ENCODE peak calls at places on chromosomes 4 and X, in five cellular contexts. O is pancreas, M is keratinocyte, W is mucosa of descending colon, L is lower leg skin. Z is an unnamed sample.

GRCh38 chr4:87078987-87079469 is 141.4 kb downstream of the KLHL8 start:
- DNase-seq in O (no peak), M (no peak), W (no peak), L (peak; percentile 85), Z (no peak)

GRCh38 chr4:140137654-140138053 is 16.3 kb downstream of the MAML3 start:
- DNase-seq in O (no peak), M (no peak), W (no peak), L (no peak), Z (no peak)

GRCh38 chr4:30948653-30949052 is 228.5 kb downstream of the PCDH7 start:
- DNase-seq in O (no peak), M (no peak), W (no peak), L (no peak), Z (no peak)

GRCh38 chrX:40153335-40154221 is 55.8 kb upstream of the BCOR start:
- DNase-seq in O (peak; percentile 78), M (no peak), W (peak; percentile 72), L (no peak), Z (peak; percentile 54)

GRCh38 chr4:178275671-178276360 is 833.6 kb upstream of the AGA start:
- DNase-seq in O (no peak), M (no peak), W (no peak), L (no peak), Z (peak; percentile 18)

GRCh38 chrX:45709381-45709780 is 508.7 kb upstream of the DIPK2B start:
- DNase-seq in O (no peak), M (peak; percentile 58), W (no peak), L (no peak), Z (no peak)

GRCh38 chrX:69538321-69538876 is 34.3 kb downstream of the NALF2 start:
- DNase-seq in O (peak; percentile 93), M (peak; percentile 4), W (peak; percentile 81), L (peak; percentile 91), Z (peak; percentile 86)

GRCh38 chr4:108072300-108072699 is 82.6 kb downstream of the HADH start:
- DNase-seq in O (no peak), M (no peak), W (no peak), L (no peak), Z (peak; percentile 38)

GRCh38 chr4:73127839-73128448 is 58.4 kb upstream of the COX18 start:
- DNase-seq in O (no peak), M (no peak), W (no peak), L (no peak), Z (no peak)

GRCh38 chrX:136210243-136210642 is 41.0 kb downstream of the MAP7D3 start:
- DNase-seq in O (no peak), M (no peak), W (no peak), L (no peak), Z (no peak)

GRCh38 chr4:71456841-71457240 is 118.0 kb downstream of the SLC4A4 start:
- DNase-seq in O (no peak), M (peak; percentile 5), W (no peak), L (no peak), Z (no peak)

GRCh38 chr4:52617467-52618017 is 41.6 kb downstream of the USP46 start:
- DNase-seq in O (no peak), M (no peak), W (no peak), L (no peak), Z (no peak)

GRCh38 chr4:4719446-4719845 is 140.0 kb upstream of the MSX1 start:
- DNase-seq in O (no peak), M (no peak), W (no peak), L (no peak), Z (no peak)

GRCh38 chrX:18951032-18951431 is 32.9 kb downstream of the PHKA2 start:
- DNase-seq in O (no peak), M (no peak), W (no peak), L (peak; percentile 80), Z (no peak)

GRCh38 chr4:16969696-16970135 is 71.3 kb upstream of the LDB2 start:
- DNase-seq in O (no peak), M (no peak), W (peak; percentile 20), L (no peak), Z (no peak)

GRCh38 chrX:105837227-105837626 is 14.9 kb downstream of the NRK start:
- DNase-seq in O (no peak), M (no peak), W (no peak), L (no peak), Z (no peak)

GRCh38 chr4:75391489-75392166 is 122.6 kb downstream of the RCHY1 start:
- DNase-seq in O (no peak), M (no peak), W (no peak), L (no peak), Z (no peak)

GRCh38 chr4:138669479-138670165 is 346.0 kb upstream of the NOCT start:
- DNase-seq in O (no peak), M (no peak), W (no peak), L (no peak), Z (no peak)

GRCh38 chrX:21873063-21873785 is 17.4 kb downstream of the YY2 start:
- DNase-seq in O (no peak), M (no peak), W (no peak), L (no peak), Z (no peak)

GRCh38 chr4:169268951-169269781 is 1.6 kb downstream of the SH3RF1 start:
- DNase-seq in O (no peak), M (no peak), W (peak; percentile 47), L (no peak), Z (no peak)

GRCh38 chrX:154028502-154029184 is 8.9 kb upstream of the IRAK1 start:
- DNase-seq in O (peak; percentile 52), M (no peak), W (peak; percentile 64), L (no peak), Z (no peak)

GRCh38 chr4:30821891-30822612 is 101.9 kb downstream of the PCDH7 start:
- DNase-seq in O (no peak), M (no peak), W (no peak), L (no peak), Z (no peak)

GRCh38 chrX:66049056-66049455 is 9.2 kb upstream of the VSIG4 start:
- DNase-seq in O (no peak), M (no peak), W (no peak), L (no peak), Z (no peak)

GRCh38 chr4:159296061-159296460 is 193.2 kb downstream of the RAPGEF2 start:
- DNase-seq in O (no peak), M (no peak), W (no peak), L (no peak), Z (no peak)

GRCh38 chrX:154113729-154114128 is 16.2 kb upstream of the MECP2 start:
- DNase-seq in O (no peak), M (no peak), W (no peak), L (no peak), Z (no peak)

GRCh38 chr4:135941671-135942070 is 1590.6 kb downstream of the PCDH18 start:
- DNase-seq in O (no peak), M (no peak), W (no peak), L (no peak), Z (no peak)

GRCh38 chr4:151227731-151228130 is 49.2 kb upstream of the PRSS48 start:
- DNase-seq in O (no peak), M (peak; percentile 49), W (no peak), L (no peak), Z (no peak)

GRCh38 chrX:68693481-68694410 is 46.3 kb downstream of the STARD8 start:
- DNase-seq in O (peak; percentile 78), M (no peak), W (peak; percentile 52), L (peak; percentile 92), Z (peak; percentile 90)

GRCh38 chrX:15056044-15056443 is 182.8 kb downstream of the MOSPD2 start:
- DNase-seq in O (no peak), M (peak; percentile 50), W (no peak), L (no peak), Z (no peak)

GRCh38 chr4:183443609-183444148 is 757 bp upstream of the CDKN2AIP start:
- DNase-seq in O (no peak), M (no peak), W (no peak), L (peak; percentile 91), Z (no peak)

GRCh38 chr4:145012841-145013240 is 85.2 kb downstream of the ANAPC10 start:
- DNase-seq in O (no peak), M (no peak), W (no peak), L (no peak), Z (no peak)

GRCh38 chrX:56783450-56783831 is 54.4 kb downstream of the NBDY start:
- DNase-seq in O (peak; percentile 80), M (no peak), W (no peak), L (peak; percentile 95), Z (peak; percentile 58)

GRCh38 chr4:184568770-184569169 is 80.5 kb downstream of the CASP3 start:
- DNase-seq in O (no peak), M (no peak), W (no peak), L (no peak), Z (no peak)

GRCh38 chr4:81032174-81032551 is 1.7 kb downstream of the BMP3 start:
- DNase-seq in O (no peak), M (no peak), W (no peak), L (no peak), Z (no peak)

GRCh38 chr4:159142985-159143384 is 40.1 kb downstream of the RAPGEF2 start:
- DNase-seq in O (no peak), M (no peak), W (no peak), L (no peak), Z (no peak)

GRCh38 chr4:71186257-71186565 is 152.6 kb upstream of the SLC4A4 start:
- DNase-seq in O (no peak), M (no peak), W (no peak), L (no peak), Z (no peak)

GRCh38 chr4:15253346-15253745 is 174.5 kb upstream of the C1QTNF7 start:
- DNase-seq in O (no peak), M (no peak), W (no peak), L (no peak), Z (no peak)

GRCh38 chr4:128061566-128062536 is 739 bp downstream of the LARP1B start:
- DNase-seq in O (peak; percentile 83), M (no peak), W (peak; percentile 81), L (peak; percentile 89), Z (peak; percentile 69)
- TF ChIP-seq CTCF in O (no peak), M (no peak), W (no peak), L (no peak), Z (no peak)

GRCh38 chrX:13702390-13702789 is 13.5 kb downstream of the RAB9A start:
- DNase-seq in O (no peak), M (no peak), W (no peak), L (no peak), Z (no peak)

GRCh38 chrX:13697976-13698375 is 9.0 kb downstream of the RAB9A start:
- DNase-seq in O (no peak), M (no peak), W (no peak), L (no peak), Z (no peak)

GRCh38 chrX:13698432-13698831 is 9.5 kb downstream of the RAB9A start:
- DNase-seq in O (no peak), M (no peak), W (no peak), L (no peak), Z (no peak)

GRCh38 chrX:13699183-13699826 is 10.4 kb downstream of the RAB9A start:
- DNase-seq in O (no peak), M (no peak), W (peak; percentile 41), L (no peak), Z (no peak)

GRCh38 chrX:13700380-13700779 is 11.5 kb downstream of the RAB9A start:
- DNase-seq in O (no peak), M (no peak), W (no peak), L (no peak), Z (no peak)
- TF ChIP-seq CTCF in O (no peak), M (no peak), W (no peak), L (no peak), Z (no peak)

GRCh38 chr4:40570348-40571077 is 59.2 kb downstream of the RBM47 start:
- DNase-seq in O (no peak), M (no peak), W (no peak), L (no peak), Z (no peak)
- TF ChIP-seq CTCF in O (no peak), M (no peak), W (no peak), L (no peak), Z (no peak)

GRCh38 chrX:152641996-152642395 is 4.3 kb downstream of the GABRQ start:
- DNase-seq in O (no peak), M (no peak), W (no peak), L (no peak), Z (peak; percentile 22)
- TF ChIP-seq CTCF in O (no peak), M (peak; percentile 11), W (no peak), L (no peak), Z (peak; percentile 24)

Z was measured in nephron progenitor cell.